ENCODE peak calls at places on chromosomes 5 and 9, in nine cellular contexts. Z is foreskin fibroblast, F is GM12891, V is astrocyte of the spinal cord, H is HTR-8/SVneo, G is A549, L is T-helper 2 cell, R is NT2/D1, K is body of pancreas. A is an unnamed sample.

GRCh38 chr5:153896117-153896516 is 142.6 kb downstream of the FAM114A2 start:
- DNase-seq in Z (peak), F (no peak), V (peak), H (no peak), G (no peak), L (no peak), R (no peak), K (no peak), A (no peak)

GRCh38 chr9:135500071-135500524 is 384 bp upstream of the MRPS2 start:
- DNase-seq in Z (no peak), F (no peak), V (no peak), H (no peak), G (no peak), L (no peak), R (no peak), K (no peak), A (no peak)

GRCh38 chr5:134242146-134242545 is 16.3 kb upstream of the PPP2CA start:
- DNase-seq in Z (peak), F (no peak), V (peak), H (no peak), G (peak), L (no peak), R (no peak), K (peak), A (no peak)

GRCh38 chr9:16119261-16119660 is 566.4 kb downstream of the CCDC171 start:
- DNase-seq in Z (no peak), F (no peak), V (no peak), H (no peak), G (no peak), L (no peak), R (no peak), K (no peak), A (no peak)

GRCh38 chr5:147751156-147751830 is 31.2 kb downstream of the JAKMIP2 start:
- DNase-seq in Z (no peak), F (no peak), V (no peak), H (no peak), G (no peak), L (no peak), R (no peak), K (no peak), A (no peak)

GRCh38 chr5:178361657-178362445 is 129.2 kb upstream of the PHYKPL start:
- DNase-seq in Z (no peak), F (no peak), V (no peak), H (no peak), G (no peak), L (no peak), R (no peak), K (no peak), A (no peak)

GRCh38 chr9:86022687-86023266 is 76.6 kb downstream of the GOLM1 start:
- DNase-seq in Z (no peak), F (no peak), V (no peak), H (no peak), G (no peak), L (no peak), R (no peak), K (no peak), A (no peak)

GRCh38 chr9:88056876-88057275 is 81.4 kb downstream of the SPATA31C2 start:
- DNase-seq in Z (peak), F (no peak), V (peak), H (no peak), G (no peak), L (no peak), R (no peak), K (no peak), A (no peak)

GRCh38 chr5:89315194-89315593 is 432.2 kb upstream of the MEF2C start:
- DNase-seq in Z (no peak), F (no peak), V (peak), H (no peak), G (no peak), L (no peak), R (no peak), K (peak), A (no peak)

GRCh38 chr9:89577363-89577762 is 27.4 kb upstream of the GADD45G start:
- DNase-seq in Z (no peak), F (no peak), V (no peak), H (no peak), G (no peak), L (no peak), R (no peak), K (no peak), A (no peak)

GRCh38 chr9:126857261-126857960 is 3.0 kb upstream of the ZBTB34 start:
- DNase-seq in Z (no peak), F (no peak), V (no peak), H (no peak), G (no peak), L (no peak), R (no peak), K (peak), A (no peak)

GRCh38 chr5:63524281-63524680 is 438.0 kb downstream of the HTR1A start:
- DNase-seq in Z (no peak), F (no peak), V (no peak), H (no peak), G (no peak), L (no peak), R (no peak), K (no peak), A (no peak)

GRCh38 chr9:127066775-127067111 is 55.7 kb downstream of the ANGPTL2 start:
- DNase-seq in Z (no peak), F (no peak), V (no peak), H (no peak), G (peak), L (no peak), R (no peak), K (no peak), A (no peak)

GRCh38 chr5:78586251-78586650 is 62.3 kb downstream of the LHFPL2 start:
- DNase-seq in Z (peak), F (no peak), V (peak), H (peak), G (peak), L (no peak), R (no peak), K (peak), A (no peak)

GRCh38 chr9:35164711-35165110 is 2.9 kb downstream of the UNC13B start:
- DNase-seq in Z (peak), F (no peak), V (peak), H (peak), G (no peak), L (no peak), R (no peak), K (no peak), A (no peak)

GRCh38 chr5:53399921-53400697 is 80.3 kb upstream of the FST start:
- DNase-seq in Z (peak), F (no peak), V (no peak), H (no peak), G (no peak), L (no peak), R (no peak), K (no peak), A (no peak)

GRCh38 chr5:35009059-35009458 is 38.7 kb downstream of the AGXT2 start:
- DNase-seq in Z (no peak), F (no peak), V (no peak), H (no peak), G (no peak), L (no peak), R (no peak), K (no peak), A (no peak)

GRCh38 chr5:100424787-100425186 is 110.4 kb upstream of the FAM174A start:
- DNase-seq in Z (no peak), F (no peak), V (peak), H (no peak), G (no peak), L (no peak), R (no peak), K (no peak), A (no peak)

GRCh38 chr5:38515648-38516047 is 40.8 kb downstream of the LIFR start:
- DNase-seq in Z (no peak), F (no peak), V (no peak), H (peak), G (peak), L (no peak), R (no peak), K (no peak), A (peak)

GRCh38 chr5:109316631-109317030 is 93.1 kb downstream of the PJA2 start:
- DNase-seq in Z (peak), F (no peak), V (peak), H (no peak), G (peak), L (no peak), R (no peak), K (no peak), A (no peak)

GRCh38 chr5:76474377-76474776 is 71.3 kb downstream of the IQGAP2 start:
- DNase-seq in Z (no peak), F (no peak), V (no peak), H (no peak), G (no peak), L (no peak), R (no peak), K (no peak), A (no peak)

GRCh38 chr5:159186319-159186718 is 23.0 kb downstream of the RNF145 start:
- DNase-seq in Z (no peak), F (no peak), V (no peak), H (no peak), G (peak), L (no peak), R (no peak), K (no peak), A (no peak)

A was measured in BE2C.